ENCODE peak calls at places on chromosomes 16 and 17, in nine cellular contexts. A is mesenchymal stem cell, E is left ventricle myocardium inferior, J is cardiac muscle cell, R is suprapubic skin, S is RWPE2, T is Karpas-422, L is stomach, V is lung. U is an unnamed sample. For H3K36me3, the result is how much of the 10 kb centered on the place peaks cover.

GRCh38 chr17:19237389-19238166 is 412 bp downstream of the EPN2 start:
- DNase-seq in V (peak), L (peak), A (peak), S (no peak), E (peak), T (peak), R (peak), J (no peak), U (peak)

GRCh38 chr17:18182190-18182977 is 1.2 kb upstream of the ALKBH5 start:
- DNase-seq in J (peak), A (no peak), V (peak), L (peak), R (no peak), E (peak), S (no peak), T (peak), U (peak)

GRCh38 chr16:3158014-3158497 is 23.2 kb downstream of the ZNF213 start:
- DNase-seq in R (peak), A (peak), E (no peak), J (peak), S (no peak), V (no peak), L (no peak), T (no peak), U (no peak)

GRCh38 chr17:82216301-82217119 is 3.9 kb upstream of the CCDC57 start:
- DNase-seq in J (peak), A (peak), E (peak), V (peak), L (peak), T (no peak), S (peak), R (no peak), U (peak)

GRCh38 chr17:45129426-45129939 is 2.8 kb downstream of the PLCD3 start:
- DNase-seq in V (no peak), L (no peak), A (peak), E (peak), S (no peak), J (no peak), T (no peak), R (no peak), U (no peak)

GRCh38 chr16:85566502-85567100 is 46.5 kb upstream of the GSE1 start:
- DNase-seq in R (no peak), V (no peak), A (peak), E (no peak), J (no peak), L (no peak), S (no peak), T (no peak), U (no peak)

GRCh38 chr16:24776486-24777220 is 47.2 kb downstream of the TNRC6A start:
- DNase-seq in E (peak), L (peak), J (peak), A (no peak), R (no peak), S (no peak), V (no peak), T (no peak), U (peak)

GRCh38 chr17:72515291-72516065 is 394.7 kb downstream of the SOX9 start:
- DNase-seq in T (no peak), L (peak), S (no peak), V (no peak), J (peak), A (no peak), R (no peak), E (no peak), U (peak)

GRCh38 chr17:75679706-75680201 is 12.6 kb downstream of the SAP30BP start:
- DNase-seq in J (peak), S (no peak), T (no peak), L (peak), E (no peak), A (peak), R (no peak), V (peak), U (no peak)

GRCh38 chr17:33949100-33949499 is 306.0 kb upstream of the CCL2 start:
- DNase-seq in J (no peak), T (no peak), V (no peak), R (peak), A (no peak), E (no peak), S (no peak), L (no peak), U (peak)

GRCh38 chr16:57167537-57167936 is 18.3 kb downstream of the PSME3IP1 start:
- DNase-seq in V (no peak), S (no peak), E (no peak), L (no peak), A (no peak), J (no peak), T (no peak), R (no peak), U (no peak)

GRCh38 chr17:4006745-4007211 is 42.5 kb upstream of the ATP2A3 start:
- DNase-seq in R (peak), L (peak), V (peak), J (no peak), T (no peak), E (no peak), A (no peak), S (no peak), U (no peak)
- H3K36me3 ChIP-seq in R (half or more), L (half or more), V (under half), J (under half), T (under half), E (half or more), A (half or more), S (under half), U (under half)

GRCh38 chr17:51709867-51710266 is 448.6 kb downstream of the CA10 start:
- DNase-seq in A (no peak), J (no peak), S (no peak), T (no peak), E (no peak), L (no peak), R (no peak), V (no peak), U (no peak)
- H3K36me3 ChIP-seq in A (under half), J (under half), S (under half), T (under half), E (under half), L (under half), R (under half), V (under half), U (under half)

GRCh38 chr17:80889231-80889896 is 102.3 kb upstream of the CHMP6 start:
- DNase-seq in V (no peak), J (no peak), T (no peak), E (no peak), R (no peak), L (no peak), A (no peak), S (peak), U (no peak)
- H3K36me3 ChIP-seq in V (under half), J (under half), T (under half), E (under half), R (half or more), L (half or more), A (under half), S (under half), U (under half)

GRCh38 chr17:78427140-78427539 is 48.7 kb downstream of the PGS1 start:
- DNase-seq in V (no peak), E (no peak), R (no peak), J (no peak), L (no peak), T (no peak), S (no peak), A (no peak), U (no peak)
- H3K36me3 ChIP-seq in V (half or more), E (half or more), R (half or more), J (under half), L (half or more), T (under half), S (under half), A (half or more), U (under half)

DNA sequence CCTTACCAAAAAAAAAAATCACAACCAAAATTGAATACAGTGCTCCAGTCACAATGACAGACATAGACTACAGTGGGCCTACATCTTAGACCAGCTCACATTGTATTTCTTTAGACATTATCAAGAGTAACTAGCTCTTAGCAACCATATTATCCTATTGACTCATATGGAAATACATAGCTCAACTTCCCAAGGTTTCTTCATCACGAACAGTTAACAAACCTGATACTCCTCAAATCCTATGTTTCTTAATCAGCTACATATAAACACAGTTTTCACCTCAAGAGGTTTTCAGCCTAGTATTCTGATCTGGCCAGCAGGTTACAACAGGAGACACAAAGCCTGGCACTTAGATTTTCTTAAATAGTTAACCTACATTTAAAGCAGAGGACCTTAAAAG is 29.7 kb downstream of the CMC2 start:
- DNase-seq in J (no peak), T (peak), V (no peak), L (no peak), A (peak), S (no peak), R (no peak), E (no peak), U (no peak)
- H3K36me3 ChIP-seq in J (under half), T (under half), V (under half), L (half or more), A (under half), S (half or more), R (under half), E (under half), U (under half)

GRCh38 chr16:1781254-1781653 is 1.1 kb downstream of the SPSB3 start:
- DNase-seq in T (no peak), L (no peak), S (no peak), V (no peak), J (no peak), E (no peak), R (no peak), A (no peak), U (peak)

GRCh38 chr16:1780677-1781072 is 1.7 kb downstream of the SPSB3 start:
- DNase-seq in T (no peak), A (no peak), L (no peak), R (no peak), S (no peak), E (no peak), V (no peak), J (no peak), U (no peak)

GRCh38 chr16:1784977-1785845 is 2.5 kb downstream of the NUBP2 start:
- DNase-seq in E (peak), A (no peak), T (no peak), L (no peak), R (no peak), J (no peak), V (no peak), S (no peak), U (peak)

GRCh38 chr16:1781758-1782407 is 488 bp downstream of the SPSB3 start:
- DNase-seq in T (peak), R (no peak), E (no peak), L (no peak), V (no peak), J (peak), S (no peak), A (peak), U (peak)

DNA sequence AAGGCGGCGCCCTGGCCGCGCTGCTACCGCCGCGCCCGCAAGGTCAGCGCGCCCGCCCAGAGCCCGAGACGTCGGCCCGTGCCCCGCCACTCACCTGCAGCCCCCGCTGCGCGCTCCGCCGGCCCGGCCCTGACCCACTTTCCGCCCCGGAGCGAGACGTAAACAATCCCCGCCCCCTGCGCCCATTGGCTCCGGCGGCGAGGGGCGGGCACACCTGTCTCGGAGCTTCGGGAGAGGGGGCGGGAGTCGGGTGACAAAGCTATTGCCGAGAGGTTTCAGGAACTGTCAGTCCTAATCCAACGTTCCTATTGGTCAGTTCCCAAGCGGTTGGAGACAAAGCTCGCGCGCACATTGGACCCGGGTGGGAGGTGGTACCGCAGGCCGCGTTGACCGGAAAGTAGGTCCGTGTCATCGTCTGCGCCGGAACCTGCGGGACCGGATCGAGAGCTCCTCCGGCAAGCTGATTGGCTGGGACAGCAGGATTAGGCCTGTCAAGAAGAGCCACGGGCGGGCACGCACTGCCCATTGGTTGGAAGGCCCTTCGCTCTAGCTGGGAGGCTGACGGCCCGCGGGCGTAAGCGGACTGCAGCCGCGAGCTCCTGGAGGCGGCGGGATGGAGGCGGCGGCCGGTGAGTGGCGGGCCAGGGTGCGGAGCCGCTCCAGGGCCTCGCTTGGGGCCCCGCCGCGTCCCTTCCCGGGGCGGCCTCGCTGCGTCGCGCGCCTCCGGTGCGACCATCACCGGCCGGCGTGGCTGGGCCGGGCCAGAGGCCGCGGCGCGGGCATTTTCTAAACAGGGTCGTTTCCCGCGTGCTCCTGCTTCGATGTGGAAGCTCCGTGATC is at the start of the genes NUBP2 and SPSB3:
- DNase-seq in E (peak), R (peak), A (peak), L (peak), T (peak), S (peak), J (peak), V (peak), U (peak)
- H3K36me3 ChIP-seq in E (under half), R (under half), A (under half), L (half or more), T (under half), S (under half), J (under half), V (under half), U (under half)

GRCh38 chr16:55146939-55147338 is 177.1 kb upstream of the IRX6 start:
- DNase-seq in L (no peak), S (no peak), A (no peak), R (no peak), J (no peak), V (no peak), T (no peak), E (no peak), U (no peak)

GRCh38 chr16:55144656-55145055 is 179.3 kb upstream of the IRX6 start:
- DNase-seq in V (no peak), L (no peak), E (no peak), J (no peak), T (no peak), A (no peak), S (no peak), R (no peak), U (no peak)

GRCh38 chr16:55142405-55142804 is 181.6 kb upstream of the IRX6 start:
- DNase-seq in R (no peak), V (no peak), S (no peak), A (no peak), E (no peak), J (no peak), L (no peak), T (no peak), U (no peak)

GRCh38 chr16:55147401-55147800 is 176.6 kb upstream of the IRX6 start:
- DNase-seq in E (no peak), V (no peak), J (no peak), A (no peak), L (no peak), S (no peak), R (no peak), T (no peak), U (no peak)

DNA sequence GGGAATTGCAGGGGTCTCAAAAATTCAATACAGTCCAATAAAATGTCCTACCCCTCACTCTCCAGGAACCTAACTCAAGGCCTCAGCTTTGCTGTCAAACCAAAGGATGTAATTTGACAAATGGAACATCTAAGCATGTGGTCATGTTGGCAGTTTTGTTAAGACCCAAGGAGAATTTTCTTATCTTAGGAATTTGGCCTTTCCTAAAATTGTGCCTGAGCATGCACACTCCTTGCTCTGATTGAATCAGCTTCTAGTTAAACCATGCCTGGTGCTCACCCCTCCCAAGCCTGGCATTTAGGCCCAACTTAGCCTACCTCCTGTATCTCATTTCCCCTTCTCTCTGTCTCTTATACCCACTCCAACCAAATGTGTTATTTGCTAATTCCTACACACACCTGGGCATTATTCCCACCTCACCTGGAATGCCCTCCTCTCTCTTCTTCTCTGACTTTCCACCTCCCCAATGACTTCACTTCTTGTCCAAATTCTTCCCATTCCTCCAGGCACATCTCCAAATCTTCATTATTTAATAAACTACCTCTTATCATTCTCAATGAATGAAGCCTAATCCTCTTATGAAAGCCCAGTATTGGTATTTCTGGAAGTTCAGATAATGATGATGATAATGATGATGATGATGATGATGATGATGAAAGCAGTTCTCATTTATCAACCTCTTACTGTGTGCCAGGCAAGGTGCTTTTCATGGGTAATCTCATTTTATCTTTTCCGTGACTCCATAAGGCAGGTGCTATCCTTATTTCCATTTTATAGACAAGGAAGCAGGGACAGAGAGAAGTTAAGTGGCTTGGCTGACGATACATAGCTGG is 178.0 kb upstream of the IRX6 start:
- DNase-seq in E (no peak), A (no peak), V (no peak), T (no peak), J (no peak), S (no peak), L (no peak), R (no peak), U (no peak)
- H3K36me3 ChIP-seq in E (under half), A (under half), V (under half), T (under half), J (under half), S (under half), L (under half), R (under half), U (under half)

DNA sequence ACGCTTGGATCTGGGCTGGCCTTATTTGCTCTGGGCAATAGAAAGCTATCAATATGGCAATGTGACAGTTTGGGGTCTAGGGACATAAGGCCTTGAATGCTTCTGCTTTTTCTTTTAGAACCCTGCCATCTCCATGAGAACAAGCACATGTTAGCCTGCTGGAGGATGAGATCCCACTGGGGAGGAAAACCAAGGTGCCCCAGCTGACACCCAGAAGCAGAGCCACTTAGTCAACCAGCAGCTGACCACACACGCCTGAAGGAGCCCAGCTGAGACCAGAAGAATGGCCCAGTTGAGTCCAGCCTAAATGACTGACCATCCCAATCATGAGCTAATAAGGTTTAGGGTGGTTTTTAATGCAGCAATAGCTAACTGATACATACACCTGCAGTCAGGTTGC is 171.2 kb downstream of the AHSP start:
- DNase-seq in L (no peak), T (no peak), A (no peak), R (no peak), J (no peak), S (no peak), E (no peak), V (no peak), U (no peak)
- H3K36me3 ChIP-seq in L (under half), T (under half), A (under half), R (under half), J (under half), S (under half), E (under half), V (under half), U (under half)

GRCh38 chr16:8818499-8819270 is 21.0 kb downstream of the PMM2 start:
- DNase-seq in E (no peak), V (no peak), J (no peak), L (no peak), T (no peak), S (no peak), R (no peak), A (no peak), U (no peak)
- H3K36me3 ChIP-seq in E (half or more), V (under half), J (under half), L (half or more), T (under half), S (half or more), R (half or more), A (half or more), U (under half)